ENCODE peak calls at places on chromosomes 12 and 14, in five cellular contexts. F, G, Y, X and C are unnamed samples.

GRCh38 chr12:58202933-58203713 is 261.8 kb downstream of the ATP23 start:
- DNase-seq in G (no peak), F (no peak), Y (no peak), X (no peak), C (no peak)

GRCh38 chr12:75177997-75178396 is 31.6 kb downstream of the KCNC2 start:
- DNase-seq in G (no peak), F (peak), Y (peak), X (no peak), C (peak)

GRCh38 chr12:105978686-105979085 is 160.1 kb downstream of the NUAK1 start:
- DNase-seq in X (no peak), Y (no peak), F (peak), G (no peak), C (no peak)

GRCh38 chr14:69673099-69673498 is 61.7 kb downstream of the SUSD6 start:
- DNase-seq in G (no peak), Y (peak), F (no peak), X (no peak), C (no peak)

GRCh38 chr12:26617513-26617912 is 215.5 kb downstream of the ITPR2 start:
- DNase-seq in Y (no peak), G (no peak), X (no peak), F (no peak), C (no peak)

GRCh38 chr12:57096099-57096572 is 7.2 kb downstream of the NAB2 start:
- DNase-seq in G (no peak), F (peak), Y (no peak), X (no peak), C (peak)

GRCh38 chr12:14884458-14884878 is 1.2 kb downstream of the MGP start:
- DNase-seq in F (peak), X (peak), G (no peak), Y (peak), C (peak)

GRCh38 chr14:37270629-37271028 is 72.9 kb downstream of the MIPOL1 start:
- DNase-seq in Y (no peak), X (no peak), G (no peak), F (no peak), C (no peak)

GRCh38 chr14:94773017-94773681 is 3.2 kb upstream of the GSC start:
- DNase-seq in G (no peak), Y (no peak), F (no peak), X (no peak), C (peak)

GRCh38 chr12:16849473-16849872 is 243.5 kb upstream of the LMO3 start:
- DNase-seq in F (no peak), X (no peak), G (no peak), Y (no peak), C (no peak)

GRCh38 chr12:109111775-109112491 is 4.5 kb upstream of the ACACB start:
- DNase-seq in F (no peak), G (no peak), X (peak), Y (peak), C (peak)

GRCh38 chr12:5773550-5773949 is 171.5 kb downstream of the ANO2 start:
- DNase-seq in Y (no peak), F (no peak), G (no peak), X (no peak), C (no peak)

GRCh38 chr12:53561590-53561953 is 54.3 kb upstream of the NPFF start:
- DNase-seq in G (no peak), Y (no peak), X (no peak), F (peak), C (peak)

GRCh38 chr14:74085047-74085637 is 386 bp downstream of the LIN52 start:
- DNase-seq in Y (peak), X (no peak), G (peak), F (peak), C (peak)

GRCh38 chr12:97446895-97447294 is 15.7 kb upstream of the RMST start:
- DNase-seq in G (no peak), Y (no peak), X (no peak), F (no peak), C (no peak)

GRCh38 chr12:110622582-110622981 is 8.7 kb downstream of the TCTN1 start:
- DNase-seq in F (no peak), X (no peak), Y (no peak), G (no peak), C (no peak)

GRCh38 chr14:88729159-88729558 is 63.6 kb downstream of the EML5 start:
- DNase-seq in Y (no peak), G (no peak), X (no peak), F (no peak), C (no peak)